ENCODE peak calls at places on chromosome 15, in nine cellular contexts. One of them, this sample, is unnamed.

GRCh38 chr15:80457896-80458295 is 53.7 kb downstream of the ARNT2 start:
- DNase-seq in stomach: no peak
- DNase-seq in right lobe of liver: no peak
- DNase-seq in left ventricle myocardium inferior: no peak
- DNase-seq in heart left ventricle: no peak
- DNase-seq in DND-41: no peak
- DNase-seq in CD8-positive, alpha-beta memory T cell: no peak
- DNase-seq in cardiac muscle cell: no peak
- DNase-seq in SJSA1: no peak
- DNase-seq in this sample: no peak

GRCh38 chr15:56782306-56782705 is 49.0 kb upstream of the ZNF280D start:
- DNase-seq in stomach: no peak
- DNase-seq in right lobe of liver: peak; percentile 30
- DNase-seq in left ventricle myocardium inferior: no peak
- DNase-seq in heart left ventricle: no peak
- DNase-seq in DND-41: no peak
- DNase-seq in CD8-positive, alpha-beta memory T cell: no peak
- DNase-seq in cardiac muscle cell: no peak
- DNase-seq in SJSA1: no peak
- DNase-seq in this sample: no peak

GRCh38 chr15:75107509-75107904 is 84.1 kb downstream of the PPCDC start:
- DNase-seq in stomach: no peak
- DNase-seq in right lobe of liver: no peak
- DNase-seq in left ventricle myocardium inferior: no peak
- DNase-seq in heart left ventricle: no peak
- DNase-seq in DND-41: no peak
- DNase-seq in CD8-positive, alpha-beta memory T cell: no peak
- DNase-seq in cardiac muscle cell: no peak
- DNase-seq in SJSA1: no peak
- DNase-seq in this sample: no peak

GRCh38 chr15:87736401-87736800 is 520.1 kb downstream of the NTRK3 start:
- DNase-seq in stomach: no peak
- DNase-seq in right lobe of liver: no peak
- DNase-seq in left ventricle myocardium inferior: no peak
- DNase-seq in heart left ventricle: no peak
- DNase-seq in DND-41: no peak
- DNase-seq in CD8-positive, alpha-beta memory T cell: no peak
- DNase-seq in cardiac muscle cell: no peak
- DNase-seq in SJSA1: no peak
- DNase-seq in this sample: no peak

GRCh38 chr15:38558714-38559059 is 5.9 kb downstream of the RASGRP1 start:
- DNase-seq in stomach: no peak
- DNase-seq in right lobe of liver: no peak
- DNase-seq in left ventricle myocardium inferior: no peak
- DNase-seq in heart left ventricle: no peak
- DNase-seq in DND-41: no peak
- DNase-seq in CD8-positive, alpha-beta memory T cell: no peak
- DNase-seq in cardiac muscle cell: no peak
- DNase-seq in SJSA1: no peak
- DNase-seq in this sample: no peak

GRCh38 chr15:66472176-66472999 is 25.2 kb downstream of the SNAPC5 start:
- DNase-seq in stomach: no peak
- DNase-seq in right lobe of liver: no peak
- DNase-seq in left ventricle myocardium inferior: no peak
- DNase-seq in heart left ventricle: no peak
- DNase-seq in DND-41: peak; percentile 14
- DNase-seq in CD8-positive, alpha-beta memory T cell: peak; percentile 75
- DNase-seq in cardiac muscle cell: peak; percentile 43
- DNase-seq in SJSA1: peak; percentile 64
- DNase-seq in this sample: no peak

GRCh38 chr15:92807971-92808571 is 92.1 kb upstream of the CHD2 start:
- DNase-seq in stomach: no peak
- DNase-seq in right lobe of liver: no peak
- DNase-seq in left ventricle myocardium inferior: no peak
- DNase-seq in heart left ventricle: no peak
- DNase-seq in DND-41: peak; percentile 41
- DNase-seq in CD8-positive, alpha-beta memory T cell: no peak
- DNase-seq in cardiac muscle cell: no peak
- DNase-seq in SJSA1: no peak
- DNase-seq in this sample: peak; percentile 23

GRCh38 chr15:33994005-33994615 is 25.8 kb downstream of the CHRM5 start:
- DNase-seq in stomach: no peak
- DNase-seq in right lobe of liver: no peak
- DNase-seq in left ventricle myocardium inferior: no peak
- DNase-seq in heart left ventricle: no peak
- DNase-seq in DND-41: peak; percentile 10
- DNase-seq in CD8-positive, alpha-beta memory T cell: no peak
- DNase-seq in cardiac muscle cell: peak; percentile 28
- DNase-seq in SJSA1: peak; percentile 27
- DNase-seq in this sample: no peak

GRCh38 chr15:101181349-101181748 is 70.5 kb downstream of the CHSY1 start:
- DNase-seq in stomach: no peak
- DNase-seq in right lobe of liver: no peak
- DNase-seq in left ventricle myocardium inferior: no peak
- DNase-seq in heart left ventricle: no peak
- DNase-seq in DND-41: no peak
- DNase-seq in CD8-positive, alpha-beta memory T cell: no peak
- DNase-seq in cardiac muscle cell: no peak
- DNase-seq in SJSA1: no peak
- DNase-seq in this sample: no peak

GRCh38 chr15:101183926-101184305 is 67.9 kb downstream of the CHSY1 start:
- DNase-seq in stomach: no peak
- DNase-seq in right lobe of liver: no peak
- DNase-seq in left ventricle myocardium inferior: no peak
- DNase-seq in heart left ventricle: no peak
- DNase-seq in DND-41: no peak
- DNase-seq in CD8-positive, alpha-beta memory T cell: no peak
- DNase-seq in cardiac muscle cell: no peak
- DNase-seq in SJSA1: no peak
- DNase-seq in this sample: no peak

GRCh38 chr15:101180620-101181307 is 71.1 kb downstream of the CHSY1 start:
- DNase-seq in stomach: no peak
- DNase-seq in right lobe of liver: no peak
- DNase-seq in left ventricle myocardium inferior: no peak
- DNase-seq in heart left ventricle: no peak
- DNase-seq in DND-41: no peak
- DNase-seq in CD8-positive, alpha-beta memory T cell: no peak
- DNase-seq in cardiac muscle cell: no peak
- DNase-seq in SJSA1: no peak
- DNase-seq in this sample: no peak

GRCh38 chr15:101183226-101183925 is 68.5 kb downstream of the CHSY1 start:
- DNase-seq in stomach: no peak
- DNase-seq in right lobe of liver: no peak
- DNase-seq in left ventricle myocardium inferior: no peak
- DNase-seq in heart left ventricle: no peak
- DNase-seq in DND-41: no peak
- DNase-seq in CD8-positive, alpha-beta memory T cell: no peak
- DNase-seq in cardiac muscle cell: no peak
- DNase-seq in SJSA1: no peak
- DNase-seq in this sample: no peak

DNA sequence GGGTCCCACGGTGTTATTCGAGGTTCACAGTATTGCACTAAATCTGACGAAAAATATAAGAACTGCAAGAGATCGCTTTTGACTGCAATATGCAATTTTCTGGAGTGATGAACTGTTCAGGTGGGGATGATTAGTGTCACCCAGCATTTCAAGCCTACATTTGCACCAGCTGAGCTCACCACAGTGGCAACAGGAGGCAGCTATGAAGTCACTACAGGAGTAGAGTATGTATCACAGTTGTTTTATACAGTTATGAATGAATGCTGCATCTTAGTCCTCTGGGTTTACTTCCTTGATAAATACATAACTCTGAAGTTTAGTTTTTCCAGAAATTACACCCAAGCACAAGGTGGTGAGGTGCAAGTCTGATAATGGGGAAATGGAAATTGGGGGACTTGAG is 69.6 kb downstream of the CHSY1 start:
- DNase-seq in stomach: no peak
- DNase-seq in right lobe of liver: no peak
- DNase-seq in left ventricle myocardium inferior: no peak
- DNase-seq in heart left ventricle: no peak
- DNase-seq in DND-41: no peak
- DNase-seq in CD8-positive, alpha-beta memory T cell: no peak
- DNase-seq in cardiac muscle cell: no peak
- DNase-seq in SJSA1: no peak
- DNase-seq in this sample: no peak
- H3K9me3 ChIP-seq in stomach: no peaks in the 10 kb centered on the region
- H3K9me3 ChIP-seq in right lobe of liver: no peaks in the 10 kb centered on the region
- H3K9me3 ChIP-seq in left ventricle myocardium inferior: no peaks in the 10 kb centered on the region
- H3K9me3 ChIP-seq in heart left ventricle: no peaks in the 10 kb centered on the region
- H3K9me3 ChIP-seq in DND-41: no peaks in the 10 kb centered on the region
- H3K9me3 ChIP-seq in CD8-positive, alpha-beta memory T cell: no peaks in the 10 kb centered on the region
- H3K9me3 ChIP-seq in cardiac muscle cell: no peaks in the 10 kb centered on the region
- H3K9me3 ChIP-seq in SJSA1: no peaks in the 10 kb centered on the region
- H3K9me3 ChIP-seq in this sample: no peaks in the 10 kb centered on the region

GRCh38 chr15:39846108-39846507 is 63.5 kb upstream of the FSIP1 start:
- DNase-seq in stomach: no peak
- DNase-seq in right lobe of liver: no peak
- DNase-seq in left ventricle myocardium inferior: no peak
- DNase-seq in heart left ventricle: no peak
- DNase-seq in DND-41: no peak
- DNase-seq in CD8-positive, alpha-beta memory T cell: no peak
- DNase-seq in cardiac muscle cell: no peak
- DNase-seq in SJSA1: no peak
- DNase-seq in this sample: no peak

GRCh38 chr15:39845582-39845981 is 62.9 kb upstream of the FSIP1 start:
- DNase-seq in stomach: no peak
- DNase-seq in right lobe of liver: no peak
- DNase-seq in left ventricle myocardium inferior: no peak
- DNase-seq in heart left ventricle: no peak
- DNase-seq in DND-41: no peak
- DNase-seq in CD8-positive, alpha-beta memory T cell: no peak
- DNase-seq in cardiac muscle cell: no peak
- DNase-seq in SJSA1: no peak
- DNase-seq in this sample: no peak

GRCh38 chr15:39843561-39843960 is 60.9 kb upstream of the FSIP1 start:
- DNase-seq in stomach: no peak
- DNase-seq in right lobe of liver: no peak
- DNase-seq in left ventricle myocardium inferior: no peak
- DNase-seq in heart left ventricle: no peak
- DNase-seq in DND-41: no peak
- DNase-seq in CD8-positive, alpha-beta memory T cell: no peak
- DNase-seq in cardiac muscle cell: no peak
- DNase-seq in SJSA1: no peak
- DNase-seq in this sample: no peak
- H3K27ac ChIP-seq in stomach: no peak overlapping the region
- H3K27ac ChIP-seq in right lobe of liver: no peak overlapping the region
- H3K27ac ChIP-seq in left ventricle myocardium inferior: no peak overlapping the region
- H3K27ac ChIP-seq in heart left ventricle: no peak overlapping the region
- H3K27ac ChIP-seq in DND-41: no peak overlapping the region
- H3K27ac ChIP-seq in CD8-positive, alpha-beta memory T cell: no peak overlapping the region
- H3K27ac ChIP-seq in cardiac muscle cell: no peak overlapping the region
- H3K27ac ChIP-seq in SJSA1: no peak overlapping the region
- H3K27ac ChIP-seq in this sample: no peak overlapping the region

GRCh38 chr15:51319539-51319938 is 18.9 kb downstream of the CYP19A1 start:
- DNase-seq in stomach: no peak
- DNase-seq in right lobe of liver: no peak
- DNase-seq in left ventricle myocardium inferior: no peak
- DNase-seq in heart left ventricle: no peak
- DNase-seq in DND-41: no peak
- DNase-seq in CD8-positive, alpha-beta memory T cell: no peak
- DNase-seq in cardiac muscle cell: no peak
- DNase-seq in SJSA1: no peak
- DNase-seq in this sample: no peak

GRCh38 chr15:51321316-51321715 is 17.1 kb downstream of the CYP19A1 start:
- DNase-seq in stomach: no peak
- DNase-seq in right lobe of liver: no peak
- DNase-seq in left ventricle myocardium inferior: no peak
- DNase-seq in heart left ventricle: no peak
- DNase-seq in DND-41: no peak
- DNase-seq in CD8-positive, alpha-beta memory T cell: no peak
- DNase-seq in cardiac muscle cell: no peak
- DNase-seq in SJSA1: no peak
- DNase-seq in this sample: no peak

GRCh38 chr15:51322622-51323296 is 15.6 kb downstream of the CYP19A1 start:
- DNase-seq in stomach: peak; percentile 31
- DNase-seq in right lobe of liver: peak; percentile 29
- DNase-seq in left ventricle myocardium inferior: peak; percentile 58
- DNase-seq in heart left ventricle: no peak
- DNase-seq in DND-41: no peak
- DNase-seq in CD8-positive, alpha-beta memory T cell: no peak
- DNase-seq in cardiac muscle cell: no peak
- DNase-seq in SJSA1: no peak
- DNase-seq in this sample: peak; percentile 30

GRCh38 chr15:51318382-51319150 is 19.8 kb downstream of the CYP19A1 start:
- DNase-seq in stomach: no peak
- DNase-seq in right lobe of liver: no peak
- DNase-seq in left ventricle myocardium inferior: no peak
- DNase-seq in heart left ventricle: no peak
- DNase-seq in DND-41: no peak
- DNase-seq in CD8-positive, alpha-beta memory T cell: no peak
- DNase-seq in cardiac muscle cell: no peak
- DNase-seq in SJSA1: no peak
- DNase-seq in this sample: no peak

GRCh38 chr15:51320843-51321242 is 17.6 kb downstream of the CYP19A1 start:
- DNase-seq in stomach: no peak
- DNase-seq in right lobe of liver: no peak
- DNase-seq in left ventricle myocardium inferior: no peak
- DNase-seq in heart left ventricle: no peak
- DNase-seq in DND-41: no peak
- DNase-seq in CD8-positive, alpha-beta memory T cell: no peak
- DNase-seq in cardiac muscle cell: no peak
- DNase-seq in SJSA1: no peak
- DNase-seq in this sample: no peak
- H3K4me3 ChIP-seq in stomach: no peak overlapping the region
- H3K4me3 ChIP-seq in right lobe of liver: no peak overlapping the region
- H3K4me3 ChIP-seq in left ventricle myocardium inferior: no peak overlapping the region
- H3K4me3 ChIP-seq in heart left ventricle: no peak overlapping the region
- H3K4me3 ChIP-seq in DND-41: no peak overlapping the region
- H3K4me3 ChIP-seq in CD8-positive, alpha-beta memory T cell: no peak overlapping the region
- H3K4me3 ChIP-seq in cardiac muscle cell: no peak overlapping the region
- H3K4me3 ChIP-seq in SJSA1: no peak overlapping the region
- H3K4me3 ChIP-seq in this sample: no peak overlapping the region

DNA sequence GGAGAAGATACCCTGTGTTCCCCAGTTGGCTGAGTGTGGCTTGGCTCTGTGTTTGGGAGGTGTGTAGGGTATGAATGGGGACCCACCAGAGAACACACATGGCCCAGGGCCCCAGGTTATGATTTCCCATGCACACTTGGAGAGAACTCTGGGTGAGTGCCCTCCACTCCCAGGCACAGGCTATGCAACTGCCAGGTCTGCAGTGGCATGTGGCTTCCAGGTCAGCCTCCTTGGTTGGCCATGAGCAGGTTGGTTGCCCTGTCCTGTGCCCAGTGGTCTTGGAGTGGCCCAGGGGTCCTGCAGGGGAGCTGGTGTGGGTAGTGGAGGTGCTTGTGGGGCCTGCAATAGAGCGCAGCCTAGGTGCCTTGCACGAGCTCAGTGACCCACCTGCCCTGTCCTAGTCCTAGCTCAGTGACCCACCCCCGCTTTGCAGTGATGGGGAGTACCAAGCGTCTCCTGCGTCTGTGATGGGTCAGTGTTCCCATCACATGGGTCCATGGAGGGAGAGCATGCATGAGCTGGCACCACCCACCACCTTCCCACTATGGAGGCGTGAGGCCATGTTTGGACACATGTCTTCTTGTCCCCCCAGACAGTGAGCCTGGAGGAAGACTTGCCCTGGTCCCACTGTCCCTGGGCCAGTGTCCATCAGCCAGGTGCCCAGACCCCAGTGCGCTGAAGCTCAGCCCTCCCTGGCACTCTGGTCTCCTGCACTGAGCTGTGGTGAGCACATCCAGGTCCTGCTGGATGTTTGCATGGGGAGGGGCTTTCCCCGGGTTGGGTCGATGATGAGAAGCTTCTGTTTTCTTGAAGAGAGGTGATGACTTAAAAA is 217.3 kb downstream of the SNRPN start:
- DNase-seq in stomach: no peak
- DNase-seq in right lobe of liver: peak; percentile 4
- DNase-seq in left ventricle myocardium inferior: peak; percentile 6
- DNase-seq in heart left ventricle: no peak
- DNase-seq in DND-41: no peak
- DNase-seq in CD8-positive, alpha-beta memory T cell: peak; percentile 19
- DNase-seq in cardiac muscle cell: no peak
- DNase-seq in SJSA1: no peak
- DNase-seq in this sample: no peak
- H3K9me3 ChIP-seq in stomach: peaks cover 79% of the 10 kb centered on the region
- H3K9me3 ChIP-seq in right lobe of liver: no peaks in the 10 kb centered on the region
- H3K9me3 ChIP-seq in left ventricle myocardium inferior: peaks cover 75% of the 10 kb centered on the region
- H3K9me3 ChIP-seq in heart left ventricle: peaks cover 50% of the 10 kb centered on the region
- H3K9me3 ChIP-seq in DND-41: peaks cover 47% of the 10 kb centered on the region
- H3K9me3 ChIP-seq in CD8-positive, alpha-beta memory T cell: peaks cover 6% of the 10 kb centered on the region
- H3K9me3 ChIP-seq in cardiac muscle cell: no peaks in the 10 kb centered on the region
- H3K9me3 ChIP-seq in SJSA1: peaks cover 23% of the 10 kb centered on the region
- H3K9me3 ChIP-seq in this sample: peaks cover 22% of the 10 kb centered on the region